ENCODE peak calls at places on chromosomes 12 and 14, in nine cellular contexts. S is HFF-Myc, U is heart left ventricle, N is Peyer's patch, I is HepG2, F is GM06990, M is fibroblast of lung, T is spleen, J is dorsolateral prefrontal cortex. K is an unnamed sample.

GRCh38 chr14:100692859-100693558 is 33.7 kb upstream of the DLK1 start:
- DNase-seq in S (peak; percentile 80), U (no peak), N (no peak), I (peak; percentile 65), F (no peak), M (peak; percentile 82), T (no peak), J (no peak), K (no peak)

GRCh38 chr12:113208041-113208934 is 13.0 kb upstream of the TPCN1 start:
- DNase-seq in S (peak; percentile 72), U (peak; percentile 75), N (peak; percentile 90), I (no peak), F (peak; percentile 87), M (peak; percentile 83), T (peak; percentile 90), J (no peak), K (peak; percentile 57)

GRCh38 chr12:9345163-9345562 is 137.0 kb upstream of the PZP start:
- DNase-seq in S (no peak), U (no peak), N (no peak), I (no peak), F (no peak), M (no peak), T (no peak), J (no peak), K (no peak)

GRCh38 chr14:100723135-100723883 is 3.4 kb upstream of the DLK1 start:
- DNase-seq in S (no peak), U (peak; percentile 43), N (no peak), I (no peak), F (no peak), M (no peak), T (no peak), J (no peak), K (no peak)

GRCh38 chr14:71524321-71524982 is 407.8 kb upstream of the RGS6 start:
- DNase-seq in S (no peak), U (no peak), N (no peak), I (no peak), F (peak; percentile 51), M (no peak), T (no peak), J (no peak), K (no peak)

GRCh38 chr12:114958538-114958937 is 274.6 kb upstream of the TBX3 start:
- DNase-seq in S (no peak), U (no peak), N (no peak), I (no peak), F (no peak), M (no peak), T (no peak), J (no peak), K (no peak)

GRCh38 chr12:68641138-68641537 is 30.4 kb downstream of the RAP1B start:
- DNase-seq in S (no peak), U (no peak), N (no peak), I (no peak), F (peak; percentile 56), M (no peak), T (no peak), J (no peak), K (no peak)

GRCh38 chr12:70364695-70365397 is 1.2 kb upstream of the KCNMB4 start:
- DNase-seq in S (no peak), U (no peak), N (no peak), I (no peak), F (no peak), M (no peak), T (no peak), J (no peak), K (no peak)

GRCh38 chr12:30026621-30027234 is 243.0 kb upstream of the TMTC1 start:
- DNase-seq in S (peak; percentile 51), U (no peak), N (no peak), I (no peak), F (no peak), M (peak; percentile 60), T (no peak), J (no peak), K (no peak)

DNA sequence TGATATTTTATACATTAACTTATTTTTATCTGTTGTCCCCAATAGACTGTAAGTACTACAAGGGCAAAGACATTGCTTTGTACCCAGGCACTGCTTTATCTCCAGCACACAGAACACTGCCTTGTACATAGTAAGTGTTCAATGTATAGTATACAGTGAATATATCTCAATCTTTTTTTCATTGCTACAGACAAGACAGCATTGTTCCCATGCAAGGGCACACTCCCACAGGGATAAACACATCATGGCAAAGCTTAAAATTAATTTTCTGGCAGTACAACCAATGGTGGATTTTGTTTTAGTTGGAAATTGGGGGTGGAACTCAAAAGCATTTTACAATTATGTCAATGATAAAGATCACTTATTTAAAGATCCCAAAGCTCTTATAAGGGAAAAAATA is 112.3 kb upstream of the EEA1 start:
- DNase-seq in S (no peak), U (no peak), N (no peak), I (no peak), F (no peak), M (no peak), T (no peak), J (no peak), K (no peak)
- H3K4me3 ChIP-seq in S (no peak overlapping the region), U (no peak overlapping the region), N (no peak overlapping the region), I (no peak overlapping the region), F (no peak overlapping the region), M (no peak overlapping the region), T (no peak overlapping the region), J (no peak overlapping the region), K (no peak overlapping the region)

GRCh38 chr12:48970702-48971334 is 717 bp downstream of the WNT10B start:
- DNase-seq in S (no peak), U (no peak), N (no peak), I (no peak), F (no peak), M (no peak), T (no peak), J (no peak), K (no peak)
- H3K4me3 ChIP-seq in S (peak overlapping the region; percentile 35), U (peak overlapping the region; percentile 37), N (no peak overlapping the region), I (peak overlapping the region; percentile 72), F (no peak overlapping the region), M (no peak overlapping the region), T (no peak overlapping the region), J (peak overlapping the region; percentile 54), K (no peak overlapping the region)

DNA sequence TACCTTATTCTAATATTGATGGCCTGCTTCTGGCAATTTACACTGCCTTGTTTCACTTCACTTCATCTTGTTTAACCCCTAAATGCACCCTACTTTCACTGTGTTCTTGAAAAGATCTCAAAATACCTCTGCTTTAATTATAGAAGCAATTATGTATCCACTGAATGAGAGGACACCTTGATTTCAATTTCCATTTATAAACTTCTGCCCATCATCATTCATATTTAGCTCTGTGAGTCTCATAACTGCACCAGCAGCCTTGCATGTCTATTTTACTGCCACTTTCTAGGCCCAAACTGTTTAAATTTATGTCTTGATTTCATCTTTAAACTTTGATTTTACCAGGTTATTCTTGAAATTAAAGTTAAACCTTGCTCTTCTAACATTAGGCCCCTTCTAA is 7.1 kb upstream of the DNAAF2 start:
- DNase-seq in S (no peak), U (no peak), N (no peak), I (no peak), F (no peak), M (no peak), T (no peak), J (no peak), K (no peak)
- H3K4me3 ChIP-seq in S (no peak overlapping the region), U (no peak overlapping the region), N (no peak overlapping the region), I (peak overlapping the region; percentile 13), F (no peak overlapping the region), M (no peak overlapping the region), T (no peak overlapping the region), J (no peak overlapping the region), K (no peak overlapping the region)

DNA sequence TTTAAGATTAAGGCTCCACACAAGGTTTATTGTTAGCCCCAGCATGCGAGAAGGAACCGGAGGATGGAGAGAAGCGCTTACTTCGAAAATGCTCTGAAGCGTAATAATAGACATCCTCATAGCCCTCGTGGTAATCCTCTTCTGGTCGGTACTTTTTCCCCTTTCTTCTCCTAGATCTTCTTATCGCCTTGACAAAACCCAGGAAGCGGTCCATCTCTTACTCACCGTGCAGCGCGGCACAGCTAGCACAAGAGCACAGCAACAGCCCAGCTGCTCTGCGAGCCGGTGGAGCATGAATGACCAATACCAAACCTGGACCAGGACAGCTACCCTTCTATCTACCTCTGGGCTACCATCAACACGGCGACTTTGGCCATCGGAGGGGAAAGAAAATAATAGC is 125.1 kb upstream of the GRIP1 start:
- DNase-seq in S (no peak), U (no peak), N (no peak), I (no peak), F (no peak), M (no peak), T (no peak), J (peak; percentile 46), K (no peak)
- H3K4me3 ChIP-seq in S (no peak overlapping the region), U (no peak overlapping the region), N (no peak overlapping the region), I (no peak overlapping the region), F (no peak overlapping the region), M (no peak overlapping the region), T (no peak overlapping the region), J (peak overlapping the region; percentile 51), K (no peak overlapping the region)

GRCh38 chr12:43550831-43551270 is 1.2 kb downstream of the ADAMTS20 start:
- DNase-seq in S (no peak), U (no peak), N (no peak), I (no peak), F (no peak), M (peak; percentile 1), T (no peak), J (no peak), K (no peak)
- H3K4me3 ChIP-seq in S (no peak overlapping the region), U (no peak overlapping the region), N (no peak overlapping the region), I (no peak overlapping the region), F (no peak overlapping the region), M (no peak overlapping the region), T (no peak overlapping the region), J (no peak overlapping the region), K (no peak overlapping the region)

GRCh38 chr12:64181504-64182291 is 40.4 kb downstream of the KICS2 start:
- DNase-seq in S (peak; percentile 91), U (no peak), N (no peak), I (peak; percentile 32), F (no peak), M (peak; percentile 95), T (no peak), J (peak; percentile 72), K (peak; percentile 50)
- H3K4me3 ChIP-seq in S (no peak overlapping the region), U (no peak overlapping the region), N (no peak overlapping the region), I (no peak overlapping the region), F (no peak overlapping the region), M (peak overlapping the region; percentile 21), T (no peak overlapping the region), J (no peak overlapping the region), K (no peak overlapping the region)

DNA sequence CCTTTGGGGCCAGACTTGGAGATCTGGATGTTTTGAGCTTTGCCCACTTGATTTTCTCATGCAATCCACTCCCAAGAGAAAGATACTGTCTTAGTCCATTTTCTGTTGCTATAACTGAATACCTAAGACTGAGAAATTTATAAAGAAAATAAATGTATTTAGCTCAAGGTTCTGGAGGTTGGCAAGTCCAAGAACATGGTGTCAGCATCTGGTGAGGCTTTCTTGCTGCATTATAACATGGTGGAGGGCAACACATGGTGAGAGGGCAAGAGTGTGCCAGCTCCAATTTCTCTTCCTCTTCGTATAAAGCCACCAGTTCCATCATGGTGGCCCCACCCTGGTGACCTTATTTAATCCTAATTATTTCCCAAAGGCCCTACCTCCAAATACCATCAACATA is 39.6 kb upstream of the NFKBIA start:
- DNase-seq in S (no peak), U (no peak), N (no peak), I (no peak), F (no peak), M (no peak), T (no peak), J (no peak), K (no peak)
- H3K4me3 ChIP-seq in S (no peak overlapping the region), U (no peak overlapping the region), N (no peak overlapping the region), I (no peak overlapping the region), F (no peak overlapping the region), M (no peak overlapping the region), T (no peak overlapping the region), J (no peak overlapping the region), K (no peak overlapping the region)

GRCh38 chr12:27334052-27334720 is 1.6 kb downstream of the BMAL2 start:
- DNase-seq in S (no peak), U (no peak), N (no peak), I (no peak), F (no peak), M (no peak), T (no peak), J (no peak), K (no peak)
- H3K4me3 ChIP-seq in S (peak overlapping the region; percentile 73), U (peak overlapping the region; percentile 59), N (no peak overlapping the region), I (peak overlapping the region; percentile 80), F (peak overlapping the region; percentile 86), M (peak overlapping the region; percentile 73), T (no peak overlapping the region), J (peak overlapping the region; percentile 72), K (peak overlapping the region; percentile 83)

K was measured in aorta.